ENCODE peak calls at places on chromosome 21, in five cellular contexts. Y is body of pancreas, T is foreskin fibroblast, G is kidney tubule cell, O is WERI-Rb-1. B is an unnamed sample.

GRCh38 chr21:18499761-18500376 is 96.3 kb upstream of the TMPRSS15 start:
- DNase-seq in G (peak), O (peak), Y (peak), T (peak), B (peak)

GRCh38 chr21:31222142-31222541 is 121.9 kb downstream of the TIAM1 start:
- DNase-seq in Y (no peak), T (no peak), O (no peak), G (no peak), B (no peak)

GRCh38 chr21:45991606-45992301 is 10.2 kb downstream of the COL6A1 start:
- DNase-seq in O (peak), Y (no peak), G (no peak), T (no peak), B (no peak)

GRCh38 chr21:31877558-31877957 is 4.7 kb downstream of the HUNK start:
- DNase-seq in O (no peak), Y (peak), T (no peak), G (no peak), B (no peak)

GRCh38 chr21:45822429-45823099 is 159.0 kb upstream of the COL6A1 start:
- DNase-seq in G (no peak), Y (no peak), T (no peak), O (no peak), B (no peak)

GRCh38 chr21:39882186-39882882 is 15.1 kb downstream of the PCP4 start:
- DNase-seq in G (no peak), O (no peak), Y (no peak), T (no peak), B (no peak)

GRCh38 chr21:45459171-45460010 is 54.4 kb downstream of the COL18A1 start:
- DNase-seq in T (no peak), O (no peak), Y (no peak), G (no peak), B (no peak)

GRCh38 chr21:19547951-19548635 is 1144.5 kb upstream of the TMPRSS15 start:
- DNase-seq in Y (no peak), O (no peak), T (no peak), G (no peak), B (no peak)

GRCh38 chr21:34639882-34640788 is 25.2 kb upstream of the RCAN1 start:
- DNase-seq in T (no peak), O (no peak), Y (no peak), G (no peak), B (no peak)

GRCh38 chr21:45013271-45013841 is 61.0 kb upstream of the ADARB1 start:
- DNase-seq in Y (no peak), O (peak), T (no peak), G (no peak), B (no peak)

GRCh38 chr21:15894596-15894995 is 164.8 kb downstream of the USP25 start:
- DNase-seq in Y (no peak), G (peak), O (no peak), T (no peak), B (no peak)

GRCh38 chr21:44582980-44583799 is 2.8 kb upstream of the KRTAP10-5 start:
- DNase-seq in G (no peak), O (peak), T (no peak), Y (no peak), B (no peak)

GRCh38 chr21:44574457-44575306 is 1.2 kb downstream of the KRTAP10-4 start:
- DNase-seq in O (no peak), Y (no peak), T (no peak), G (no peak), B (peak)

GRCh38 chr21:42140196-42140934 is 69.2 kb downstream of the UMODL1 start:
- DNase-seq in T (no peak), G (no peak), Y (no peak), O (no peak), B (no peak)

GRCh38 chr21:37917612-37918011 is 1.4 kb upstream of the KCNJ6 start:
- DNase-seq in Y (no peak), G (no peak), T (peak), O (no peak), B (no peak)

GRCh38 chr21:14453339-14453738 is 70.4 kb upstream of the HSPA13 start:
- DNase-seq in G (no peak), T (no peak), Y (peak), O (no peak), B (no peak)

GRCh38 chr21:46518983-46519583 is 60.4 kb downstream of the DIP2A start:
- DNase-seq in G (no peak), O (no peak), T (no peak), Y (no peak), B (no peak)

GRCh38 chr21:43918385-43918947 is 53.4 kb downstream of the AGPAT3 start:
- DNase-seq in G (no peak), O (no peak), Y (no peak), T (no peak), B (no peak)

GRCh38 chr21:35488941-35489340 is 439.8 kb upstream of the RUNX1 start:
- DNase-seq in Y (no peak), T (no peak), O (no peak), G (peak), B (no peak)

GRCh38 chr21:36627242-36627641 is 71.7 kb upstream of the SIM2 start:
- DNase-seq in T (no peak), O (no peak), G (peak), Y (no peak), B (no peak)

GRCh38 chr21:36145259-36145658 is 10.4 kb downstream of the CBR3 start:
- DNase-seq in G (no peak), Y (no peak), O (no peak), T (no peak), B (no peak)